ENCODE peak calls at places on chromosomes 6 and 20, in four cellular contexts. One of them, this sample, is unnamed.

GRCh38 chr6:84066536-84066935 is 33.0 kb downstream of the MRAP2 start:
- DNase-seq in HCT116: no peak
- DNase-seq in K562: no peak
- DNase-seq in HepG2: no peak
- DNase-seq in this sample: no peak

GRCh38 chr6:46296586-46296985 is 125.8 kb upstream of the ENPP5 start:
- DNase-seq in HCT116: no peak
- DNase-seq in K562: no peak
- DNase-seq in HepG2: no peak
- DNase-seq in this sample: no peak

GRCh38 chr20:38270869-38271608 is 10.5 kb upstream of the KIAA1755 start:
- DNase-seq in HCT116: peak; percentile 26
- DNase-seq in K562: no peak
- DNase-seq in HepG2: no peak
- DNase-seq in this sample: no peak

GRCh38 chr6:162119349-162119748 is 608.2 kb downstream of the PRKN start:
- DNase-seq in HCT116: no peak
- DNase-seq in K562: no peak
- DNase-seq in HepG2: no peak
- DNase-seq in this sample: no peak

GRCh38 chr6:10793035-10793434 is 45.3 kb downstream of the MAK start:
- DNase-seq in HCT116: no peak
- DNase-seq in K562: no peak
- DNase-seq in HepG2: peak; percentile 82
- DNase-seq in this sample: no peak

GRCh38 chr6:37784585-37784967 is 35.0 kb upstream of the ZFAND3 start:
- DNase-seq in HCT116: no peak
- DNase-seq in K562: no peak
- DNase-seq in HepG2: no peak
- DNase-seq in this sample: no peak

GRCh38 chr6:12504325-12504966 is 212.1 kb upstream of the PHACTR1 start:
- DNase-seq in HCT116: peak; percentile 48
- DNase-seq in K562: peak; percentile 46
- DNase-seq in HepG2: peak; percentile 47
- DNase-seq in this sample: no peak

GRCh38 chr6:33292996-33293682 is 3.7 kb downstream of the PFDN6 start:
- DNase-seq in HCT116: no peak
- DNase-seq in K562: no peak
- DNase-seq in HepG2: no peak
- DNase-seq in this sample: no peak

GRCh38 chr20:43987018-43987417 is 72.4 kb downstream of the TOX2 start:
- DNase-seq in HCT116: no peak
- DNase-seq in K562: no peak
- DNase-seq in HepG2: no peak
- DNase-seq in this sample: no peak

GRCh38 chr6:167699141-167700036 is 127.3 kb upstream of the AFDN start:
- DNase-seq in HCT116: no peak
- DNase-seq in K562: no peak
- DNase-seq in HepG2: no peak
- DNase-seq in this sample: no peak

GRCh38 chr20:63701329-63702035 is 5.0 kb downstream of the TNFRSF6B start:
- DNase-seq in HCT116: no peak
- DNase-seq in K562: peak; percentile 17
- DNase-seq in HepG2: no peak
- DNase-seq in this sample: no peak

GRCh38 chr6:24489881-24490280 is 503 bp upstream of the GPLD1 start:
- DNase-seq in HCT116: no peak
- DNase-seq in K562: no peak
- DNase-seq in HepG2: peak; percentile 46
- DNase-seq in this sample: no peak

GRCh38 chr20:44839481-44839880 is 29.1 kb upstream of the RIMS4 start:
- DNase-seq in HCT116: no peak
- DNase-seq in K562: no peak
- DNase-seq in HepG2: no peak
- DNase-seq in this sample: no peak

GRCh38 chr20:8534368-8534767 is 402.3 kb downstream of the PLCB1 start:
- DNase-seq in HCT116: no peak
- DNase-seq in K562: no peak
- DNase-seq in HepG2: no peak
- DNase-seq in this sample: no peak

GRCh38 chr20:46931699-46932098 is 37.1 kb downstream of the EYA2 start:
- DNase-seq in HCT116: no peak
- DNase-seq in K562: no peak
- DNase-seq in HepG2: no peak
- DNase-seq in this sample: no peak

GRCh38 chr6:110067837-110068591 is 89.9 kb downstream of the GPR6 start:
- DNase-seq in HCT116: no peak
- DNase-seq in K562: no peak
- DNase-seq in HepG2: no peak
- DNase-seq in this sample: no peak

GRCh38 chr6:107636486-107636885 is 146.6 kb downstream of the SOBP start:
- DNase-seq in HCT116: no peak
- DNase-seq in K562: peak; percentile 47
- DNase-seq in HepG2: no peak
- DNase-seq in this sample: no peak

GRCh38 chr6:155341130-155341828 is 27.0 kb upstream of the TFB1M start:
- DNase-seq in HCT116: no peak
- DNase-seq in K562: no peak
- DNase-seq in HepG2: peak; percentile 49
- DNase-seq in this sample: no peak

DNA sequence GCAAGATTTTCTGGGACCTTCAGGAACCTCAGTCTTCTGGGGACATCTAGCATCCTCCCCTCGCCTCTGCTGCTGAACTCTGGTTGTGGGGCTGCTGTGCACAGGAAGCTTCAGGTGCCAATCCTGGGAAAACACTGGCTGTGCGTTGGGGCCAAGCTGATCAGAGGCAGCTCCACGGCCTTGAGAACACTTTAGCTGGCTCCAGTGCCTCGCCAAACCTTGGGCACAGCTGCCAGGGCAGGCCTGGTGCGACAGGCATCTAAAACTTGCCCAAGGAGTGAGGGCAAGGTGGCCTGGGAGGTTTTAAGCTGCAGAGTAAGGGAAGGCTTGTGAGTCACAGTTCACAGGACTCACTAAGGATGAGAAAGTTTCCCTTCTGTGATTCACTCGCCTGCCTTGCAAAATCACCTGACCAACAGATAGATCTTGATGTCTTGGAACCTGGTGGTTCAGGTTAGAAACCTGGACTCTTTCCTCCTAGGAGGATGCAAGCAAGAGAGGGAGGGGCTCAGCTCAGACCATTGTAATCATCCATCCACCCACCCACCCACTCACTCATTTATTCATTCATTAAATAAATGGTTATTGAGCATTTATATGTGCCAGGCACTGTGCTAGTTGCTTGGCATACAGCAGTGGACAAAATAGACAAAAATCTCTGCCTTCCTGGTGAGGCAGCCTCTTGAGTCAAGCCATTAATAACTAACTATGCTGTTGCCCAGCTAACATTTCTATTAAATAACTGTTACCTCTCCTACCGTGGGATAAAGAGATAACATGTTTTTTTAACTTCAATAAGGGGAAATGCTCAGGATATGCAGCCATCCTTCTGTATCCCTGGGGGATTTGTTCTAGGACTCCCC is 2.5 kb upstream of the SPATS1 start:
- DNase-seq in HCT116: no peak
- DNase-seq in K562: no peak
- DNase-seq in HepG2: no peak
- DNase-seq in this sample: peak; percentile 54
- TF ChIP-seq TCF7L2 in HCT116: no peak
- TF ChIP-seq TCF7L2 in K562: no peak
- TF ChIP-seq TCF7L2 in HepG2: no peak
- TF ChIP-seq TCF7L2 in this sample: no peak

GRCh38 chr6:150490586-150490985 is 109.1 kb upstream of the PLEKHG1 start:
- DNase-seq in HCT116: peak; percentile 69
- DNase-seq in K562: no peak
- DNase-seq in HepG2: no peak
- DNase-seq in this sample: no peak

GRCh38 chr6:150482883-150483409 is 114.1 kb downstream of the IYD start:
- DNase-seq in HCT116: no peak
- DNase-seq in K562: no peak
- DNase-seq in HepG2: no peak
- DNase-seq in this sample: no peak

GRCh38 chr6:150491131-150491795 is 108.4 kb upstream of the PLEKHG1 start:
- DNase-seq in HCT116: peak; percentile 57
- DNase-seq in K562: no peak
- DNase-seq in HepG2: no peak
- DNase-seq in this sample: no peak

GRCh38 chr6:150491796-150492142 is 107.9 kb upstream of the PLEKHG1 start:
- DNase-seq in HCT116: no peak
- DNase-seq in K562: no peak
- DNase-seq in HepG2: no peak
- DNase-seq in this sample: no peak

DNA sequence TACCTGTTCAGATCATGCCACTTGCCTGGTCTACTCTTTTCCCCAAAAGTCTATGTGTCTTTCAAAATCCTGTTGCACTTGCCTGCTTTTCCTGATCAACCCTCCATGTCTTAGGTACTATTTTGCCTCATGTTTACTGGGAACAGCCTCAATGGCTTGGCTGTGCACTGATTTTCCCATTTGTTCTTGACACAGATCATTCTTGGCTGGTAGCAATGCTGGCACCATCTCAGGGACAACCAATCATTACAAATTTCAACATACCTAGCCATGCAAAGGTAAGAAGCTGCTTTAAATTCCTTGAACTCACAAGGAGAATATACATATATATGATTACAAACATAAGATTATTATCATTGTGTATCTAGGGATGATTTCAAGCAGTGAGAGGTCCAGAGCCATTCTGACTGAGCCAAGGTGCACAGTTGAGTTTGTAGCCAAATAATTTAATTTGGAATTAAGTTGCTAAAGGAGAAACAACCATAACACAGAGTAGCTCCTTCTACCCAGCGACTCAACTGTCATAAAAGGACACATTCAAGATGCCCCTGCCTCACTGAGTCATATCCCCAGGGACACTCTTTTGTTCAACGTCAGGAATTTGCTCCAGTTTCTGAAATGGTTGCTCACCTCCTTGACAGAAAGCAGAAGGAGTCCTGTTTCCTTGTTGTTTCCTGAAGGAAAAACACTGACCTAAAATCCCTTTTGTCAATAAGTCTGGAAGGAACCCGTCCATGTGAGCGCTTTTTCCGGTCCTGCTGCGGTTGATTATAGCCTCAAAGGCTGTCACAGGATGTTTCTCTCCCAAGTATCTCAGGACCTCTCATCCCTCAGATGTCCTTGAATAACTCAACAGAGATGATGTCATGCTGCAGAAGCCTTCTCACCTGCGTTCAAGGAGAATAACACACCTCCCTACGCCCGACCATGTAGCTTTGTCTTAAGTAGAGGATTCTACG is 113.8 kb upstream of the PLEKHG1 start:
- DNase-seq in HCT116: no peak
- DNase-seq in K562: no peak
- DNase-seq in HepG2: no peak
- DNase-seq in this sample: no peak
- TF ChIP-seq POLR2AphosphoS5 in HCT116: no peak
- TF ChIP-seq POLR2AphosphoS5 in K562: no peak
- TF ChIP-seq POLR2AphosphoS5 in HepG2: no peak
- TF ChIP-seq POLR2AphosphoS5 in this sample: no peak

DNA sequence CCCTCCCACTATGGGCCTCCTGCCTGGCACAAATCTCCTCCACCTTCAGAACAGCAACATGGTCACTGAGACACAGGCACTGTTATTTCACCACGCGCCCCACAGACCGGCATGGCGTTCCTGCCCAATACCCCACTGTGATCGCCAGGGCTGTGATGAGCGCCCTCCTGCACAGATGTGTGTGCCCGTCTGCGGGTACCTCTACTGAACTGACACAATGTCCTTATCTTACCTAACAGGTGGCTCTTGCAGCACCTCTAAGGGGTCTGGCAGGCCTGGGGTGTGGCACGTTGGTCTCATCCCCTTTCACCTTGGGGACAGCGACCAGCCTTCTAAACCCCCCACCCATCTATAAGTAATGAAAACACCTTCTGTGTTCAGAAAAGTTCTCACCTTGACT is 64.2 kb downstream of the STAU1 start:
- DNase-seq in HCT116: no peak
- DNase-seq in K562: no peak
- DNase-seq in HepG2: no peak
- DNase-seq in this sample: no peak
- H3K36me3 ChIP-seq in HCT116: peaks cover 26% of the 10 kb centered on the region
- H3K36me3 ChIP-seq in K562: peaks cover 74% of the 10 kb centered on the region
- H3K36me3 ChIP-seq in HepG2: peaks cover 37% of the 10 kb centered on the region
- H3K36me3 ChIP-seq in this sample: no peaks in the 10 kb centered on the region

GRCh38 chr20:53786071-53786444 is 192.4 kb upstream of the ZNF217 start:
- DNase-seq in HCT116: no peak
- DNase-seq in K562: no peak
- DNase-seq in HepG2: no peak
- DNase-seq in this sample: no peak
- TF ChIP-seq TCF7L2 in HCT116: no peak
- TF ChIP-seq TCF7L2 in K562: no peak
- TF ChIP-seq TCF7L2 in HepG2: no peak
- TF ChIP-seq TCF7L2 in this sample: peak; percentile 82

DNA sequence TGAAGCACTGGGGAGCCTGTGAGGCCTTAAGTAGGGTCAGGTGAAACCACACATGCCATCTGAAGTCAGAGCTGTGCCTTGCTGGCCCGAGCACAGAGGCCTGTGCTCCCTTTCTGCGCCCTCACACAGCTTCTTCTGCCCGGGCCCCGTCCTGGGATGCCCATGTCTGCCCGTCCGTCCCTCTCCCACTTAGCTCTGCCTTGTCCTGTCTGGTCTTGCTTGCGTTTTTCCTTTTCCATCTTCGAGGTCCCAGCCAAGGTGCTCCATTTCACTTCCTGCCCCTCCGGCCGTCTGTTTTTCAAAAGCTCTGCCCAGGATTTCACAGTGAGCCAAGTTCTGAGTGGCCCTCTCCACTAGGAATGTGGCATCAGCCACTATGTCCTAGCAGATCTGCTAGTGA is 45.6 kb downstream of the PYGB start:
- DNase-seq in HCT116: no peak
- DNase-seq in K562: no peak
- DNase-seq in HepG2: no peak
- DNase-seq in this sample: no peak
- TF ChIP-seq POLR2AphosphoS5 in HCT116: no peak
- TF ChIP-seq POLR2AphosphoS5 in K562: no peak
- TF ChIP-seq POLR2AphosphoS5 in HepG2: no peak
- TF ChIP-seq POLR2AphosphoS5 in this sample: no peak

DNA sequence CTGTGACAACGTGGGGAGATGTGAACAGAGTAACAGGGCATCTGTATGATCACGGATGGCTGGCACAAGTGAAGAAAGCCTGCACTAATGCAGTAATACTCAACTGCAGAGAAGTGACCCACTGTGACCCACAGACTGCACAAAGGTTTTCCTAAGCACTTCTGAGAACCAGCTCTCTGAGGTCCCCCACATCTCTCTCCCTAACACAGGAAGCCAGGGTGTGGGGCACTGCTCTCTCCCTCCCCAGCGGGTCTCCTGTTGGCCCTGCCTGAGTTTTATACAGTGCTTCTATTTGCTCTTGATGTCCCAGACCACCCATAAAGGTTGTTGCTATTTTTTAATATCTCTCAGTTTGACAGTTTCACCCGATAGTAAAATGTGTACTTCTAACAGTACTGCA is 11.3 kb downstream of the APMAP start:
- DNase-seq in HCT116: no peak
- DNase-seq in K562: no peak
- DNase-seq in HepG2: no peak
- DNase-seq in this sample: no peak
- H3K36me3 ChIP-seq in HCT116: peaks cover 7% of the 10 kb centered on the region
- H3K36me3 ChIP-seq in K562: peaks cover 38% of the 10 kb centered on the region
- H3K36me3 ChIP-seq in HepG2: peaks cover 29% of the 10 kb centered on the region
- H3K36me3 ChIP-seq in this sample: peaks cover 4% of the 10 kb centered on the region